ENCODE peak calls at places on chromosome 1, in four cellular contexts. L is K562, W is SK-N-SH, N is NT2/D1. R is an unnamed sample.

GRCh38 chr1:151898519-151898991 is 10.8 kb downstream of the THEM4 start:
- DNase-seq in W (no peak), L (no peak), N (no peak), R (no peak)

GRCh38 chr1:67404212-67404620 is 26.0 kb downstream of the SERBP1 start:
- DNase-seq in L (no peak), N (no peak), W (no peak), R (no peak)

GRCh38 chr1:151801846-151802245 is 3.4 kb downstream of the LINGO4 start:
- DNase-seq in N (no peak), W (no peak), L (no peak), R (no peak)

GRCh38 chr1:8423134-8423701 is 105.3 kb downstream of the SLC45A1 start:
- DNase-seq in L (peak), N (no peak), W (peak), R (no peak)

GRCh38 chr1:116075981-116076380 is 35.2 kb upstream of the MAB21L3 start:
- DNase-seq in L (no peak), W (no peak), N (no peak), R (no peak)

GRCh38 chr1:82227696-82228095 is 427.0 kb downstream of the ADGRL2 start:
- DNase-seq in W (no peak), N (no peak), L (no peak), R (no peak)

GRCh38 chr1:204560590-204560989 is 44.4 kb downstream of the MDM4 start:
- DNase-seq in L (no peak), W (no peak), N (peak), R (no peak)

GRCh38 chr1:56922507-56922906 is 43.3 kb downstream of the C8B start:
- DNase-seq in L (no peak), W (no peak), N (no peak), R (no peak)

GRCh38 chr1:24070821-24071393 is 41.0 kb downstream of the MYOM3 start:
- DNase-seq in L (peak), N (peak), W (peak), R (peak)

GRCh38 chr1:64941466-64942117 is 24.8 kb downstream of the JAK1 start:
- DNase-seq in N (no peak), W (no peak), L (no peak), R (no peak)

GRCh38 chr1:143680304-143680703 is 291.5 kb downstream of the FAM72C start:
- DNase-seq in L (no peak), W (no peak), N (no peak), R (no peak)

DNA sequence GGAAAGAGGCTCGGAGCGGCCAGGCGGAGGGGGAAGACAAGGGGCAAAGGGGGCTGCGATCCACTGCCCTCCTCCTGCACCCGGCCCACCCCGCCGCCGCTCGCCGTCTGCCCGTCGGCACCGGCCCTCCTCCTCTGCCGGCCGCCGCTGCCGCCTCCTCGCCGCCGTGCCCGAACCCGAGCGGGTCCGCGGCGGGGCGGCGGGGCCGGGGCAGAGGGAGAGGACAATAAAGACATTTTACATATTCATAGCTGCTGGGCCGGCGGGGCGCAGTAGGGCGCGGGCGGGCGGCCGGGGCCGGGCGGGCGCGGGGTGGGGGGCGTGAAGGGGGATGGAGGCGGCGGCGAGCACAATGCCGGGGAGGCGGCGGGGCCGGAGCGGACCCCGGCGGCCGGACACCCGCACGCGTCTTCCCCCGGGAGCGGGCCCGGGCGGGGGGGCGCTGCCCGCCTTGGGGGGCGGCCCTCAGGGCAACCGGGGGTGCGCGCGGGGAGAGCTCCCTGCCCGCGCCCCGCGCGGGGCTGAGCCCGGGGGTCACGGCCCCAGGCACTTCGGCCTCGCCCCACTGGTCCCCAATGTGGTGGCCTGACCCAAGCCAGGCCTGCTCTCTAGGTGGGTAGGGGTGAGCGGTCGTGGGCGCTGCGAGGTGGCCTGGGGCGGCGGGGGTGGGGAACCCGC is 579 bp downstream of the POU2F1 start:
- DNase-seq in N (no peak), W (peak), L (no peak), R (no peak)
- TF ChIP-seq YY1 in N (no peak), W (no peak), L (no peak), R (no peak)

GRCh38 chr1:179530352-179530751 is 45.4 kb downstream of the NPHS2 start:
- DNase-seq in W (no peak), L (no peak), N (no peak), R (no peak)
- TF ChIP-seq YY1 in W (no peak), L (no peak), N (no peak), R (no peak)

DNA sequence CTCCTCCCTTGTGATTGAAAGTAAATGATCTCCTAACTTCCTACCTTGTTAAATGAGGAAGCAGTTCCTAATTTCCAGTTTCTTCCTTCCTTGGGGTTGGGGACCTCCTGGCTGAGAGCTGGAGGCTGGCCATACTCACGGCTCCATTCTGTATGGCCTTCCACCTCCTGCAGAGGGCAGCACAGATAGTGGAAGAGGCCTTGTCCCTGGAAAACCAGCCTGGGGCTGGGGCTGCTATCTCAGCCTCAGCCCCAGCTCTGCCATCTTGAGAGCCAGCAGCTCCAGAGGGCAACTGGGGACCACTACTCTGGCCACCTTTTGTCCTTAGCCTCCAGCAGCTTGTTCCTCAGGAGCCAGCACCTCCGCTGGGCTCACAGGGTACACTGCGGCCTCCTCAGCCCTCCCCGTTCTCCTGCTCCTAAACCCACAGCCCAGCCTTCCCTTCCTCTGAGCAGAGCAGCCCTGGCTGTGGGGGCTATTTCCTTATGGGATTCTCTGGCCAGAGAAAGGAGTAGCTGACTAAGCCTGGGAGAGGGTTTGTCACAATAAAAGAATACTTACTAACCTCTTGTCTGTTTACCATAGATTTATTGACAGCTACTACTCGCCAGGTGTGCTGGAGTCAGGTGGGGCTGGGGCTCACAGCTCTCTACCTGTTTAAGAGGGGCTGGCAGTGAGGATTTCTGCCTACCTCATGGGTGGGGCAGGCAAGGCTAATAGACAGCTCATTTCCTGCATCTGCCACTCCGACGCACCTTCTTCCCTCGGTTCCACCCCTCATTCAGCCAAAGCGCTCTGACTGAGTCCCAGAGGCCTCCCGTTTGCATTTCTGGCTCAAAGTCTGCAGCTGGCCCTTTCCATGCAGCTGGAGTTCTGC is 6.3 kb downstream of the TMEM234 start:
- DNase-seq in L (peak), N (peak), W (peak), R (peak)
- TF ChIP-seq YY1 in L (peak), N (no peak), W (no peak), R (peak)

GRCh38 chr1:225911207-225912130 is 12.6 kb downstream of the PYCR2 start:
- DNase-seq in N (no peak), W (peak), L (no peak), R (no peak)
- TF ChIP-seq YY1 in N (no peak), W (no peak), L (no peak), R (peak)

DNA sequence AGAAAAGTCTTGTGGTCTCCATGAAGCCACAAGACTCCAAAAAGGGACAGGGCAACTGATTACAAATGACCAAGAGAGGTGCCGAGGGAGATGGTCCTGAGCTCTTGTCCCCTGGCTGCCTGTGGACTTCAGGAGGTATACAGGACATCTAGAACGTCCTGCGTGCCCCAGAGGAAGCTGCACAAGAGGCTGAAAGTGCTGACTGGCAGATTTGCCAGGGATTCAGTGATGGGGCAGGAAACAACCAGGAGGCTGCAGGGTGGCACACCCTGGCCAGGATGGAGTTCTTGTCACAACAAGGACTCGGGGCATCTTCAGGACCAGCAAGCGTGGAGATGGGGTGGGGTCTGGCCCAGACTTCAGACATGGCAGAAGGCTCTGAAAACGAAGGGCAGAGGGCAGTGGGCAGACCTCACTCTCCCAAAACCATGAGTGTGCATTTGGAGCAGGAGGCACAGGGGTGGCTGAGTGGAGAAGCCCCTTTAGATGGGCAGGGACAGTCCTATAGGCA is 13.4 kb upstream of the PKP1 start:
- DNase-seq in W (no peak), N (no peak), L (no peak), R (no peak)
- TF ChIP-seq YY1 in W (no peak), N (no peak), L (no peak), R (no peak)